ENCODE peak calls at places on chromosomes 2 and 18, in seven cellular contexts. One of them, this sample, is unnamed.

GRCh38 chr18:62437520-62438329 is 85.1 kb upstream of the ZCCHC2 start:
- DNase-seq in activated CD4-positive, alpha-beta T cell treated with anti-CD3 and anti-CD28 coated beads, Interleukin-2, amount 10 ng/mL, durations not matched to agents 7 days and 5 days: no peak
- DNase-seq in GM19239: no peak
- DNase-seq in fibroblast of mammary gland: peak; percentile 56
- DNase-seq in T-helper 2 cell: no peak
- DNase-seq in NCI-H524: peak; percentile 67
- DNase-seq in transverse colon: peak; percentile 17
- DNase-seq in this sample: no peak

GRCh38 chr18:7789853-7790552 is 222.9 kb downstream of the PTPRM start:
- DNase-seq in T-helper 2 cell: no peak
- DNase-seq in GM19239: no peak
- DNase-seq in fibroblast of mammary gland: peak; percentile 63
- DNase-seq in transverse colon: no peak
- DNase-seq in NCI-H524: peak; percentile 6
- DNase-seq in activated CD4-positive, alpha-beta T cell treated with anti-CD3 and anti-CD28 coated beads, Interleukin-2, amount 10 ng/mL, durations not matched to agents 7 days and 5 days: no peak
- DNase-seq in this sample: no peak

GRCh38 chr2:218428846-218429558 is 10.1 kb downstream of the VIL1 start:
- DNase-seq in transverse colon: no peak
- DNase-seq in T-helper 2 cell: no peak
- DNase-seq in NCI-H524: no peak
- DNase-seq in activated CD4-positive, alpha-beta T cell treated with anti-CD3 and anti-CD28 coated beads, Interleukin-2, amount 10 ng/mL, durations not matched to agents 7 days and 5 days: no peak
- DNase-seq in fibroblast of mammary gland: no peak
- DNase-seq in GM19239: no peak
- DNase-seq in this sample: no peak

GRCh38 chr18:64519191-64519590 is 370.3 kb upstream of the LINC00305 start:
- DNase-seq in NCI-H524: peak; percentile 2
- DNase-seq in fibroblast of mammary gland: no peak
- DNase-seq in T-helper 2 cell: no peak
- DNase-seq in activated CD4-positive, alpha-beta T cell treated with anti-CD3 and anti-CD28 coated beads, Interleukin-2, amount 10 ng/mL, durations not matched to agents 7 days and 5 days: no peak
- DNase-seq in transverse colon: no peak
- DNase-seq in GM19239: no peak
- DNase-seq in this sample: no peak

GRCh38 chr2:80348078-80348477 is 43.5 kb upstream of the LRRTM1 start:
- DNase-seq in transverse colon: no peak
- DNase-seq in NCI-H524: no peak
- DNase-seq in GM19239: no peak
- DNase-seq in T-helper 2 cell: no peak
- DNase-seq in activated CD4-positive, alpha-beta T cell treated with anti-CD3 and anti-CD28 coated beads, Interleukin-2, amount 10 ng/mL, durations not matched to agents 7 days and 5 days: no peak
- DNase-seq in fibroblast of mammary gland: no peak
- DNase-seq in this sample: no peak

GRCh38 chr18:44467718-44468117 is 213.0 kb upstream of the SETBP1 start:
- DNase-seq in GM19239: no peak
- DNase-seq in T-helper 2 cell: no peak
- DNase-seq in transverse colon: no peak
- DNase-seq in activated CD4-positive, alpha-beta T cell treated with anti-CD3 and anti-CD28 coated beads, Interleukin-2, amount 10 ng/mL, durations not matched to agents 7 days and 5 days: no peak
- DNase-seq in fibroblast of mammary gland: no peak
- DNase-seq in NCI-H524: no peak
- DNase-seq in this sample: no peak

GRCh38 chr2:189557373-189557772 is 23.2 kb downstream of the SLC40A1 start:
- DNase-seq in fibroblast of mammary gland: no peak
- DNase-seq in NCI-H524: no peak
- DNase-seq in activated CD4-positive, alpha-beta T cell treated with anti-CD3 and anti-CD28 coated beads, Interleukin-2, amount 10 ng/mL, durations not matched to agents 7 days and 5 days: no peak
- DNase-seq in GM19239: no peak
- DNase-seq in T-helper 2 cell: no peak
- DNase-seq in transverse colon: no peak
- DNase-seq in this sample: no peak

GRCh38 chr2:46601328-46601963 is 122.1 kb downstream of the TMEM247 start:
- DNase-seq in activated CD4-positive, alpha-beta T cell treated with anti-CD3 and anti-CD28 coated beads, Interleukin-2, amount 10 ng/mL, durations not matched to agents 7 days and 5 days: no peak
- DNase-seq in transverse colon: no peak
- DNase-seq in GM19239: no peak
- DNase-seq in NCI-H524: no peak
- DNase-seq in fibroblast of mammary gland: peak; percentile 17
- DNase-seq in T-helper 2 cell: no peak
- DNase-seq in this sample: peak; percentile 21

GRCh38 chr2:235740821-235741220 is 247.0 kb downstream of the AGAP1 start:
- DNase-seq in NCI-H524: peak; percentile 32
- DNase-seq in fibroblast of mammary gland: no peak
- DNase-seq in T-helper 2 cell: no peak
- DNase-seq in GM19239: no peak
- DNase-seq in activated CD4-positive, alpha-beta T cell treated with anti-CD3 and anti-CD28 coated beads, Interleukin-2, amount 10 ng/mL, durations not matched to agents 7 days and 5 days: no peak
- DNase-seq in transverse colon: peak; percentile 39
- DNase-seq in this sample: no peak

GRCh38 chr2:85758361-85759256 is 4.8 kb downstream of the ATOH8 start:
- DNase-seq in GM19239: no peak
- DNase-seq in NCI-H524: peak; percentile 93
- DNase-seq in transverse colon: no peak
- DNase-seq in activated CD4-positive, alpha-beta T cell treated with anti-CD3 and anti-CD28 coated beads, Interleukin-2, amount 10 ng/mL, durations not matched to agents 7 days and 5 days: no peak
- DNase-seq in T-helper 2 cell: no peak
- DNase-seq in fibroblast of mammary gland: no peak
- DNase-seq in this sample: no peak

GRCh38 chr2:192570786-192571185 is 376.1 kb upstream of the TMEFF2 start:
- DNase-seq in GM19239: no peak
- DNase-seq in NCI-H524: no peak
- DNase-seq in fibroblast of mammary gland: no peak
- DNase-seq in activated CD4-positive, alpha-beta T cell treated with anti-CD3 and anti-CD28 coated beads, Interleukin-2, amount 10 ng/mL, durations not matched to agents 7 days and 5 days: no peak
- DNase-seq in transverse colon: no peak
- DNase-seq in T-helper 2 cell: no peak
- DNase-seq in this sample: no peak

This sample was measured in CD4-positive, alpha-beta memory T cell.